ENCODE peak calls at places on chromosomes 2 and 18, in six cellular contexts. X, S, G, Q, B and J are unnamed samples.
A peak's percentile ranks its signal among the peaks of the same experiment; 100 is the strongest.

GRCh38 chr2:149894226-149894625 is 306.7 kb upstream of the MMADHC start:
- DNase-seq in Q (no peak), X (no peak), G (no peak), B (no peak), S (no peak), J (no peak)

GRCh38 chr2:132391381-132391780 is 25.2 kb upstream of the GPR39 start:
- DNase-seq in G (no peak), Q (no peak), B (no peak), S (no peak), X (no peak), J (no peak)

GRCh38 chr2:175187378-175187777 is 5.9 kb upstream of the ATP5MC3 start:
- DNase-seq in S (no peak), Q (no peak), G (no peak), X (no peak), B (no peak), J (no peak)

GRCh38 chr2:119290859-119291587 is 67.4 kb downstream of the STEAP3 start:
- DNase-seq in B (no peak), Q (no peak), S (peak; percentile 84), X (peak; percentile 91), G (peak; percentile 66), J (peak; percentile 37)

GRCh38 chr2:62526531-62527381 is 20.8 kb upstream of the TMEM17 start:
- DNase-seq in S (no peak), G (no peak), Q (no peak), X (no peak), B (no peak), J (no peak)

GRCh38 chr2:11784747-11785610 is 38.5 kb downstream of the LPIN1 start:
- DNase-seq in B (peak; percentile 83), G (peak; percentile 48), S (peak; percentile 57), X (peak; percentile 70), Q (no peak), J (peak; percentile 54)

GRCh38 chr2:146850746-146851145 is 994.1 kb upstream of the ACVR2A start:
- DNase-seq in Q (no peak), G (no peak), B (no peak), X (no peak), S (no peak), J (no peak)

GRCh38 chr2:235265348-235265965 is 228.4 kb upstream of the AGAP1 start:
- DNase-seq in G (no peak), Q (no peak), B (no peak), X (no peak), S (no peak), J (no peak)

GRCh38 chr2:181585732-181586131 is 71.2 kb downstream of the CERKL start:
- DNase-seq in X (no peak), Q (no peak), S (no peak), B (no peak), G (no peak), J (no peak)

GRCh38 chr18:62054929-62055498 is 131.8 kb downstream of the PIGN start:
- DNase-seq in X (no peak), S (no peak), B (no peak), G (no peak), Q (no peak), J (no peak)

GRCh38 chr2:57720728-57721627 is 325.6 kb upstream of the VRK2 start:
- DNase-seq in S (no peak), B (no peak), Q (peak; percentile 31), G (peak; percentile 11), X (peak; percentile 56), J (peak; percentile 16)

GRCh38 chr18:43719264-43719795 is 442.0 kb upstream of the SYT4 start:
- DNase-seq in G (no peak), S (no peak), B (no peak), Q (no peak), X (no peak), J (no peak)

GRCh38 chr2:160010361-160011145 is 51.9 kb downstream of the PLA2R1 start:
- DNase-seq in G (no peak), S (no peak), B (no peak), Q (no peak), X (no peak), J (no peak)

GRCh38 chr2:160019374-160020098 is 42.9 kb downstream of the PLA2R1 start:
- DNase-seq in G (no peak), B (no peak), S (no peak), Q (no peak), X (no peak), J (no peak)

GRCh38 chr2:160015746-160016145 is 46.7 kb downstream of the PLA2R1 start:
- DNase-seq in Q (no peak), B (no peak), S (no peak), G (no peak), X (no peak), J (no peak)

DNA sequence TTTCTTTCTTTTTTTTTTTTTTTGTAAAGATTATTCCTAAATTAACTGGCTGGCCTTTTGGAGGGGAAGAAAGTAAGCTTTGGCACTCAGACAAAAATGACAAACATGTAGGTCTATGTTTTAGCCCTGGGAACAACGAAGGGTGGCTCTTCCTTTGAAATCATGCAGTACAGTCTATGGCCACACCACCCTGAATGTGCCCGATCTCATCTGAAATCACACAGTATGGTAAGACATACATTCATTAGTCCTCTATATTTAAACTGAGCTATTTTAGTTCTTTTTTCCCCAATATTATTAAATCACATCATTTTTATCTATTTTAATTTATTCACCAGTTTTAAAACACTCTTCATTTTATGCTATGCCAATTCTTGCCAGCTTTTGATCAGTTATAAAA is 48.2 kb downstream of the PLA2R1 start:
- DNase-seq in Q (no peak), B (no peak), S (no peak), X (no peak), G (no peak), J (no peak)
- TF ChIP-seq CTCF in Q (no peak), B (no peak), S (no peak), X (no peak), G (no peak), J (no peak)

DNA sequence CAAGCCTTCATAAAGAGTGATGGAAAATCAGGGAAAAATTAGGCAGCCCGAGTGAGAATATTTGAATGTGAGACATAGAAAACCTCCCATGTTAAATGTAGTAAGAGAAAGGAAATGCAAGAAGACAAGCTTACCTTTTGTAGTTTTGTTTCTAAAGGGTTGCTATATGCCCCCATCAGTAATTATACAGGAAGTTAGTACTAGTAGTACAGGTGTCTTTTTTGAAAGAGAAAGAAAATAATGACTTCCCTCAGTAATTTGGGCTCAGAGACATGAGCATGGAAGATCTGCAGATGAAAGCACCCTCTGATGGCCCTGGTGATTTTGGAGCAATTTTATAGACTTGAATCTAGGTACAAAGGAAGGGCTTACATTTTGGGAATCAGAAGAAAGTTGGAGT is 80.8 kb downstream of the RHBDD1 start:
- DNase-seq in G (no peak), B (no peak), X (no peak), S (no peak), Q (no peak), J (no peak)
- TF ChIP-seq CTCF in G (no peak), B (no peak), X (no peak), S (no peak), Q (no peak), J (no peak)

DNA sequence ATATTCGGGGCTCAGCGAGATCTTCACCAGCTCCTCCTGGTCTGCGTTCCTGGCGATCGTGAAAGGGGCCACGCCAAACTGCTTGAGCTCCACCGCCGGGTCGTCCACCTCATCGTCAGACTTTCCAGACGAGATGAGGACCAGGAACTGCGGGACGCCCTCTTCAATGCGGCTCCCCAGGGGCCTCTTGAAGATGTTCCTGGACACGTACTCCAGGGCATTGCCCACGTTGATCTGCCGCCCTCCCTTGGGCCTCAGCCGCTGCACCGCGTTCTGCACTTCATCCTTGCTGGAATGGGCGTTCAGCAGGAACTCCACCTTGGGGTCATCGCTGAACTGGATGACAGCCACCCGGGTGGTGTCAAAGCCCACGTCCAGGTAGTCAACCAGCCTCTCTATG is 42.1 kb downstream of the COL6A3 start:
- DNase-seq in X (no peak), G (no peak), S (no peak), Q (no peak), B (no peak), J (no peak)
- TF ChIP-seq CTCF in X (no peak), G (no peak), S (no peak), Q (no peak), B (no peak), J (no peak)

GRCh38 chr2:2842466-2842865 is 511.4 kb upstream of the MYT1L start:
- DNase-seq in G (no peak), S (no peak), Q (no peak), B (peak; percentile 50), X (no peak), J (no peak)

GRCh38 chr2:2846379-2847130 is 515.5 kb upstream of the MYT1L start:
- DNase-seq in S (no peak), X (no peak), B (peak; percentile 70), G (no peak), Q (no peak), J (no peak)

GRCh38 chr2:2845796-2846315 is 514.8 kb upstream of the MYT1L start:
- DNase-seq in S (no peak), G (no peak), X (no peak), Q (no peak), B (peak; percentile 45), J (no peak)

GRCh38 chr2:2845267-2845666 is 514.2 kb upstream of the MYT1L start:
- DNase-seq in X (no peak), G (no peak), S (no peak), B (peak; percentile 69), Q (no peak), J (no peak)

GRCh38 chr2:2843969-2844548 is 513.0 kb upstream of the MYT1L start:
- DNase-seq in G (no peak), Q (no peak), B (peak; percentile 56), X (peak; percentile 27), S (no peak), J (no peak)
- TF ChIP-seq CTCF in G (no peak), Q (peak; percentile 3), B (no peak), X (peak; percentile 52), S (no peak), J (no peak)

GRCh38 chr2:95277246-95277906 is 3.1 kb downstream of the PROM2 start:
- DNase-seq in X (no peak), B (no peak), G (no peak), S (peak; percentile 53), Q (no peak), J (no peak)
- TF ChIP-seq CTCF in X (no peak), B (no peak), G (no peak), S (no peak), Q (no peak), J (no peak)

DNA sequence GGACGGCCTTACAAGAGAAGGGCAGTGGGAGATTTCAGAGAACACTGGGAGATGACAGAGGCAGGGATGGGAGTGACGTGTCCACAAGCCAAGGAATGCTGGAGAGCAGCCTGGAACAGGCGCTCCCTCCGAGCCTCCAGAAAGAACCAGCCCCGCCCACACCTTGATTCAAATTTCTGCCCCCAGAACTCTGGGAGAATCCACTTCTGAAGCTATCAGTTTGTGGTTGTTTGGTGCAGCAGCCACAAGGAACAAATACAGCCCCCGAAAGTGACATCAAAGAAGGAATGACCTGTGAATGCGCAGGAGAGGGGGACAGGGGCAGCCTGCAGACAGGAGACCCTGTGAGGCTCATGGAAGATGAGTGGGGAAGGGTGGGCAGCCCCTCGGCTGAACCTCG is 67.3 kb downstream of the TWIST2 start:
- DNase-seq in B (peak; percentile 22), S (no peak), Q (no peak), G (no peak), X (no peak), J (no peak)
- TF ChIP-seq CTCF in B (no peak), S (no peak), Q (no peak), G (no peak), X (no peak), J (no peak)

GRCh38 chr18:8507361-8507760 is 101.9 kb upstream of the RAB12 start:
- DNase-seq in B (no peak), G (no peak), Q (no peak), X (peak; percentile 27), S (no peak), J (no peak)
- TF ChIP-seq CTCF in B (no peak), G (no peak), Q (peak; percentile 38), X (peak; percentile 58), S (peak; percentile 14), J (no peak)